ENCODE peak calls at places on chromosomes 1 and 21, in nine cellular contexts. J is transverse colon, B is uterus, P is A549, I is body of pancreas, O is ovary, Y is Peyer's patch, A is adrenal gland, Q is endothelial cell of umbilical vein. C is an unnamed sample.

GRCh38 chr1:97636941-97637340 is 283.9 kb downstream of the DPYD start:
- DNase-seq in J (no peak), B (no peak), P (no peak), I (no peak), O (no peak), Y (no peak), A (no peak), Q (no peak), C (no peak)

GRCh38 chr1:51320967-51321923 is 9.1 kb downstream of the TTC39A start:
- DNase-seq in J (no peak), B (no peak), P (no peak), I (no peak), O (no peak), Y (no peak), A (no peak), Q (no peak), C (no peak)

GRCh38 chr1:91879739-91880138 is 6.2 kb downstream of the TGFBR3 start:
- DNase-seq in J (no peak), B (no peak), P (no peak), I (no peak), O (no peak), Y (no peak), A (no peak), Q (no peak), C (no peak)

GRCh38 chr1:34743775-34744174 is 11.1 kb upstream of the GJB5 start:
- DNase-seq in J (no peak), B (no peak), P (no peak), I (no peak), O (no peak), Y (no peak), A (no peak), Q (no peak), C (no peak)

GRCh38 chr1:152167835-152168534 is 9.0 kb upstream of the RPTN start:
- DNase-seq in J (no peak), B (no peak), P (peak), I (no peak), O (no peak), Y (no peak), A (peak), Q (no peak), C (no peak)

GRCh38 chr1:47186267-47187185 is 3.3 kb downstream of the PDZK1IP1 start:
- DNase-seq in J (no peak), B (no peak), P (no peak), I (no peak), O (no peak), Y (no peak), A (no peak), Q (no peak), C (no peak)

GRCh38 chr1:17046043-17046657 is 7.7 kb downstream of the SDHB start:
- DNase-seq in J (no peak), B (no peak), P (peak), I (peak), O (no peak), Y (no peak), A (no peak), Q (peak), C (no peak)

GRCh38 chr21:42844411-42845113 is 34.8 kb downstream of the WDR4 start:
- DNase-seq in J (no peak), B (no peak), P (no peak), I (peak), O (peak), Y (peak), A (peak), Q (no peak), C (peak)

GRCh38 chr1:196152086-196152485 is 456.2 kb downstream of the KCNT2 start:
- DNase-seq in J (peak), B (no peak), P (peak), I (no peak), O (no peak), Y (peak), A (no peak), Q (peak), C (no peak)

GRCh38 chr1:12387641-12388040 is 157.8 kb downstream of the VPS13D start:
- DNase-seq in J (no peak), B (no peak), P (peak), I (no peak), O (no peak), Y (no peak), A (no peak), Q (no peak), C (no peak)

GRCh38 chr1:36625253-36625958 is 142.7 kb upstream of the CSF3R start:
- DNase-seq in J (no peak), B (no peak), P (no peak), I (no peak), O (no peak), Y (no peak), A (no peak), Q (no peak), C (no peak)

GRCh38 chr1:56473582-56474270 is 105.6 kb downstream of the PLPP3 start:
- DNase-seq in J (no peak), B (no peak), P (no peak), I (no peak), O (no peak), Y (no peak), A (no peak), Q (no peak), C (no peak)

GRCh38 chr1:94247146-94248094 is 10.0 kb upstream of the ARHGAP29 start:
- DNase-seq in J (peak), B (peak), P (peak), I (peak), O (peak), Y (peak), A (peak), Q (peak), C (peak)

GRCh38 chr1:224435318-224435763 is 744 bp upstream of the WDR26 start:
- DNase-seq in J (no peak), B (no peak), P (no peak), I (no peak), O (no peak), Y (no peak), A (no peak), Q (peak), C (no peak)

DNA sequence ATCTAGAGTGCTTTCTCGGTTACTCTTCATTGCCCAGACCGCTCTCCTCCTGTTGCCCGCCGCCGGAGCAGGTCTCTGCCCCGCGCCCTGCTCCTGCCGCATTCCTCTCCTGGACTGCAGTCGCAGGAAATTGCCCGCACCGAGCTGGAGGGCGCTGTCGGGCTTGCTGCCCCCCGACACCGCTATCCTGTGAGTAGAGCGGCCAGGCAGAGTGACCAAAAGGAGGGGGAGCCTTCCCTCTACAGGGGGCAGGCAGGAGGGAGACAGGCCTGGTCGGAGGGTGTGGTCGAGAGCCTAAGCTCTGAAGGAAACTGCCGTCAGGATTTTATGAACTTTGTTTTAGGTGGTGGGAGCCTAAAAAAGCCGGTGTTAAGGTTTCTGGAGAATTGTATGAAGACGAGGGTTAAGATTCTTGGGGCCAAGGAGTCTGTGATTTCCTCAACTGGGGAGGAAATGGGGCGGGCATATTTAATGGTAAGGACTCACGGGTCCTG is 506 bp downstream of the LRIG2 start:
- DNase-seq in J (peak), B (peak), P (peak), I (no peak), O (peak), Y (peak), A (peak), Q (peak), C (peak)
- TF ChIP-seq POLR2A in J (no peak), B (no peak), P (no peak), I (no peak), O (no peak), Y (no peak), A (no peak), Q (no peak), C (no peak)

GRCh38 chr1:156642265-156643185 is 608 bp downstream of the BCAN start:
- DNase-seq in J (no peak), B (no peak), P (no peak), I (no peak), O (no peak), Y (no peak), A (no peak), Q (no peak), C (no peak)
- H3K4me3 ChIP-seq in J (peak), B (peak), P (no peak), I (no peak), O (peak), Y (peak), A (no peak), Q (no peak), C (peak)

DNA sequence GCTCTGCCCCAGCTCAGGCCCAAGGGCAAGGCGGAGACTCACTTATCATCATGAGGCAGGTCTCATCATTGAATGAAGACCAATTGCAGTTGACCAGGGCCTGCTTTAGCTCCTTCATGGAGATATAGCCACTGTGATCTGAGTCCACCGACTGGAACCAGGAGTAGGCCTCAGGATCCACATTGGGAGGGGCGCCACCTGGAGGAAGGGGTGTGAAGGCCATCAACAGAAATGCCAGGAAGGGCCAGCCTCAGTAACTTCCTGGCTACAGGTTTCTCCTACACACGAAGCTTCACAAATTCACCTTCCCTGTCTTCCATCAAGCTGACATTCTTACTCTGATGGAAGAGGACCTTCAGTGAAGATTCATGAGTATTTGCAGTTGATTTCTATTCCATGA is 11.6 kb downstream of the PEF1 start:
- DNase-seq in J (peak), B (no peak), P (peak), I (peak), O (no peak), Y (peak), A (no peak), Q (no peak), C (no peak)
- TF ChIP-seq CTCF in J (peak), B (no peak), P (peak), I (peak), O (no peak), Y (peak), A (peak), Q (peak), C (peak)

DNA sequence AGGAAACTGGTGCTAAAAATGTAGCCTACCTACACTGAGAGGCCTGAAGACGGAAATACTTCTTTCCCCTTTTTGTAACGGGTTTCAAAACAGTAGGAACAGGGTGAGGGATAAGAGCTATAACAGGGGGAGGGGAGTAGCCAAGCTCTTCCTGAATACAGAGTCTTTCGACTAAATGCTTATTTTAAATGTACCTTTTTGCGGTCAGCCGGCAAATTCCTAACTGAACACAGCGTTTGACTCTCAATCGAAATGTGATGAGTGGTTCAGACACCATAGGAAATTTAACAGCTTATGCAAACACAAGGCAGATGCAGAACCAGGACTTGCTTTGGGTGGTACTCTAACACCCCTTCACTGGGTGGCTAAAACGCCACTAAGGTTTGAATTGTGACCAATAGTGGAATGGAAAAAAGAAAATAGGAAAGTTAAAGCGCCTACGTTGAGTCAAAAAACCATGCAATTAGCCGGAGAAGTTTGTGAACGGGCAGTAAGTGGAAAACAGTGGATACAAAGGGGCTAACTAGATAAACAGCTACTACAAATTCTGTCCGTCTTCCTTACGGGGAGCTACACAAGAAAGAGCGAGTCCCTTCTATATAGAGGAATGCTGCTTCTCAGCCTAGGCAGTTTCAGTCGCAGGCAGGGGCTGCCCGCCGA is 1.7 kb downstream of the EGLN1 start:
- DNase-seq in J (no peak), B (no peak), P (no peak), I (no peak), O (no peak), Y (no peak), A (no peak), Q (peak), C (no peak)
- TF ChIP-seq POLR2A in J (no peak), B (no peak), P (no peak), I (no peak), O (no peak), Y (no peak), A (no peak), Q (no peak), C (no peak)

DNA sequence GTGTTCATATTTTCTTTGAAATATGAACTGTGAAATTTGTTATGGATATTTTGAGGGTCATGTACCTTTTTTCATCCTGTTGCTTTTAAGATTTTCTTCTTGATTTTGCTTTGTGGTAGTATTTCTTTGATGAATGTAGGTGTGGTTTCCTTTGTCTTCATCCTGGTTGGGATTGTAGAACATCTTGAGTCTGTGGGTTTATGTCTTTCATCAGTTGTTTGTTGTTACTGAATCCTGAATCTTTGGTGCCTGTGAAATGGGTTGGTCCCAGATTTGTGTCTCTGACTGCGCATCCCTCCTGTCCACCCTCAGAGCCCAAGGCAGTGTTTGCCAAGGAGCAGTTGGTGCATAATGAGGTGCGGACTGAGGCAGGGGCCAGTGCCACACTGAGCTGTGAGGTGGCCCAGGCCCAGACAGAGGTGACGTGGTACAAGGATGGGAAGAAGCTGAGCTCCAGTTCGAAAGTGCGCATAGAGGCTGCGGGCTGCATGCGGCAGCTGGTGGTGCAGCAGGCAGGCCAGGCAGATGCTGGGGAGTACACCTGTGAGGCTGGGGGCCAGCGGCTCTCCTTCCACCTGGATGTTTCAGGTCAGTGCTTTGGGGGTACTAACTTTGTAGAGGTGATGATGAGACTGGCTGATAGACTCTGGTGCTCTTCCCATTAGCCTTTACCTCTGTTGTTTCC is 38.5 kb downstream of the OBSCN start:
- DNase-seq in J (no peak), B (no peak), P (no peak), I (no peak), O (no peak), Y (no peak), A (no peak), Q (no peak), C (no peak)
- H3K4me3 ChIP-seq in J (no peak), B (no peak), P (no peak), I (no peak), O (no peak), Y (no peak), A (no peak), Q (no peak), C (no peak)

DNA sequence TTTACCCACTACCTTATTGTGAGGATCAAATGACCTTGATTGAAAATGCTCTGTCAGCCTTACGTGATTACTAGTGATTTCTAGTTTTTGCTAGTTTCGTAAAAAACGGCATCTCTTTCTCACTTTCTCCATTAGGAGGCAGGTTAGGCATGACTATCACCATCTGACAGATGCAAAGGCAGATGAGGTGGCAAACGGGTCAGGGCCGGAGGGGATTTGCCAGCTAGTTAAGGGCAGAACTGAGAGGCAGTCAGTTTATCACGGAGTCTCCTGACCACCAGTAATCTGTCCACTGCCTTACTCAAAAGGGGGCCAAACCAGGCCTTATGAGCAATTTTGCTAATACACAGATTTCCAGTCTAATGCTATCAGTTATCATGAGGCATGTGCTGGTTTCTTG is 159.3 kb downstream of the TSEN15 start:
- DNase-seq in J (no peak), B (no peak), P (no peak), I (no peak), O (no peak), Y (no peak), A (peak), Q (no peak), C (no peak)
- TF ChIP-seq CTCF in J (no peak), B (no peak), P (no peak), I (no peak), O (no peak), Y (no peak), A (no peak), Q (no peak), C (no peak)

GRCh38 chr1:159922499-159923202 is 2.7 kb downstream of the TAGLN2 start:
- DNase-seq in J (peak), B (peak), P (peak), I (peak), O (peak), Y (peak), A (peak), Q (no peak), C (peak)
- TF ChIP-seq POLR2A in J (no peak), B (no peak), P (no peak), I (no peak), O (no peak), Y (no peak), A (no peak), Q (no peak), C (no peak)

GRCh38 chr1:31370021-31370420 is 2.9 kb downstream of the FABP3 start:
- DNase-seq in J (no peak), B (no peak), P (no peak), I (no peak), O (no peak), Y (no peak), A (no peak), Q (no peak), C (no peak)
- H3K4me3 ChIP-seq in J (no peak), B (no peak), P (no peak), I (no peak), O (no peak), Y (no peak), A (no peak), Q (no peak), C (peak)

DNA sequence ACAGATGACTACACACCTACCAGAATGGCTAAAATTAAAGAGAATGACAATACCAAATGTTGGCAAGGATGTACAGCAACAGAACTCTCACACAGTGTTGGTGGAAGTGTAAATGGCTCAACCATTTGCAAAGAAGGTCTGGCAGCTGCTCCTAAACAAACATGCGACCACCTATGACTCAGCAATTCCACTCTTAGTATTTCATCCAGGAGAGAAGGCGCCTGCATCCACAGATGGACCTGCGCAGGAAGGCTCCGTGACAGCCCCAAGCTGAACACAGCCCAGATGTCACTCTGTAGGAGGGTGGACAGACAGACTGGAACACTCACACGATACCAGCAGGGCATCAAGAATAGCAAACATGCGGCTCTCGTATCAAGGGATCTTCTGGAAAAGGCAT is 6.7 kb downstream of the PTTG1IP start:
- DNase-seq in J (no peak), B (no peak), P (no peak), I (no peak), O (no peak), Y (no peak), A (no peak), Q (peak), C (peak)
- TF ChIP-seq CTCF in J (no peak), B (no peak), P (no peak), I (no peak), O (no peak), Y (no peak), A (no peak), Q (no peak), C (no peak)

GRCh38 chr1:203447147-203447546 is 28.5 kb upstream of the PRELP start:
- DNase-seq in J (no peak), B (no peak), P (no peak), I (no peak), O (no peak), Y (no peak), A (no peak), Q (no peak), C (no peak)
- TF ChIP-seq POLR2A in J (no peak), B (no peak), P (no peak), I (no peak), O (no peak), Y (no peak), A (no peak), Q (no peak), C (no peak)